ENCODE peak calls at places on chromosomes 12 and 14, in ten cellular contexts. V is suprapubic skin, E is body of pancreas, A is GM12878, C is A549, M is HCT116, N is transverse colon, T is heart left ventricle, K is tibial nerve, B is esophagus squamous epithelium. Z is an unnamed sample.

GRCh38 chr14:79487632-79488031 is 723.7 kb downstream of the DIO2 start:
- DNase-seq in V (no peak), E (no peak), A (no peak), C (no peak), M (no peak), N (no peak), T (no peak), K (no peak), B (no peak), Z (no peak)

GRCh38 chr12:110775997-110776396 is 33.3 kb upstream of the PPP1CC start:
- DNase-seq in V (no peak), E (no peak), A (no peak), C (no peak), M (no peak), N (no peak), T (no peak), K (no peak), B (no peak), Z (no peak)

GRCh38 chr12:20194171-20194570 is 174.2 kb upstream of the PDE3A start:
- DNase-seq in V (no peak), E (no peak), A (no peak), C (no peak), M (no peak), N (no peak), T (no peak), K (no peak), B (no peak), Z (no peak)

GRCh38 chr12:14769462-14769836 is 33.8 kb downstream of the WBP11 start:
- DNase-seq in V (no peak), E (peak; percentile 61), A (no peak), C (peak; percentile 21), M (no peak), N (peak; percentile 51), T (peak; percentile 40), K (peak; percentile 12), B (no peak), Z (peak; percentile 32)

GRCh38 chr14:75579882-75580281 is 1.5 kb downstream of the FLVCR2 start:
- DNase-seq in V (no peak), E (no peak), A (no peak), C (no peak), M (no peak), N (no peak), T (peak; percentile 41), K (no peak), B (no peak), Z (no peak)

GRCh38 chr12:111692575-111693210 is 6.8 kb downstream of the ACAD10 start:
- DNase-seq in V (no peak), E (no peak), A (no peak), C (peak; percentile 68), M (no peak), N (no peak), T (no peak), K (no peak), B (no peak), Z (no peak)

GRCh38 chr14:75123991-75124390 is 2.9 kb downstream of the NEK9 start:
- DNase-seq in V (no peak), E (no peak), A (no peak), C (peak; percentile 69), M (peak; percentile 46), N (peak; percentile 19), T (no peak), K (no peak), B (no peak), Z (no peak)

GRCh38 chr12:53049582-53050318 is at the start of gene TNS2:
- DNase-seq in V (peak; percentile 93), E (peak; percentile 70), A (no peak), C (no peak), M (no peak), N (peak; percentile 72), T (peak; percentile 93), K (peak; percentile 90), B (no peak), Z (no peak)

GRCh38 chr12:80756875-80757274 is 40.2 kb downstream of the MYF5 start:
- DNase-seq in V (no peak), E (no peak), A (no peak), C (no peak), M (no peak), N (no peak), T (no peak), K (no peak), B (no peak), Z (no peak)

GRCh38 chr14:68525516-68525915 is 267.4 kb downstream of the ZFP36L1 start:
- DNase-seq in V (no peak), E (no peak), A (no peak), C (no peak), M (no peak), N (no peak), T (no peak), K (no peak), B (no peak), Z (no peak)

GRCh38 chr14:35133542-35134328 is 11.4 kb downstream of the PRORP start:
- DNase-seq in V (no peak), E (no peak), A (no peak), C (no peak), M (no peak), N (no peak), T (no peak), K (no peak), B (no peak), Z (no peak)

GRCh38 chr14:103370087-103370486 is 15.1 kb upstream of the MARK3 start:
- DNase-seq in V (no peak), E (no peak), A (no peak), C (no peak), M (no peak), N (no peak), T (no peak), K (no peak), B (no peak), Z (no peak)

GRCh38 chr14:103372017-103372416 is 13.2 kb upstream of the MARK3 start:
- DNase-seq in V (no peak), E (no peak), A (no peak), C (no peak), M (no peak), N (no peak), T (no peak), K (no peak), B (no peak), Z (no peak)

GRCh38 chr14:103377522-103378041 is 7.6 kb upstream of the MARK3 start:
- DNase-seq in V (no peak), E (no peak), A (no peak), C (no peak), M (no peak), N (no peak), T (no peak), K (no peak), B (no peak), Z (no peak)

GRCh38 chr14:103372552-103373304 is 12.5 kb upstream of the MARK3 start:
- DNase-seq in V (no peak), E (no peak), A (no peak), C (peak; percentile 77), M (peak; percentile 72), N (no peak), T (peak; percentile 58), K (no peak), B (no peak), Z (no peak)

DNA sequence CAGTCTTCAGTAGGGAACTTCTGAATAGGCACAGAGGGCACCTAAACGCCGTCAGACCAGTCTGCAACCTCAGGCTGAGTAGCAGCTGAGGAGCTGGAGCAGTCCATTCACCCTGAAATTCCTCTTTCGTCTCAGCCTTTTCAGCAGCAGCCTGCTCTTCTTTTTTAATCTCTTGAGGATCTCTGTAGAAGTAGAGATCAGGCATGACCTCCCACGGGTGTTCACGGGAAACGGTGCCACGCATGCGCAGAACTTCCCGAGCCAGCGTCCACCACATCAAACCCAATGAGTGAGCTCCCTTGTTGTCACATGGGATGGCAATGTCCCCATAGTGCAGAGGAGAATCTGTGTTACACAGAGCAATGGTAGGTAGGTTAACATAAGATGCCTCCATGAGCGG is 11.1 kb upstream of the MARK3 start:
- DNase-seq in V (no peak), E (no peak), A (no peak), C (no peak), M (no peak), N (no peak), T (no peak), K (no peak), B (no peak), Z (no peak)
- H3K4me1 ChIP-seq in V (no peaks in the 10 kb centered on the region), E (no peaks in the 10 kb centered on the region), A (no peaks in the 10 kb centered on the region), C (peaks cover 14% of the 10 kb centered on the region), M (peaks cover 13% of the 10 kb centered on the region), N (no peaks in the 10 kb centered on the region), T (no peaks in the 10 kb centered on the region), K (no peaks in the 10 kb centered on the region), B (no peaks in the 10 kb centered on the region), Z (no peaks in the 10 kb centered on the region)

DNA sequence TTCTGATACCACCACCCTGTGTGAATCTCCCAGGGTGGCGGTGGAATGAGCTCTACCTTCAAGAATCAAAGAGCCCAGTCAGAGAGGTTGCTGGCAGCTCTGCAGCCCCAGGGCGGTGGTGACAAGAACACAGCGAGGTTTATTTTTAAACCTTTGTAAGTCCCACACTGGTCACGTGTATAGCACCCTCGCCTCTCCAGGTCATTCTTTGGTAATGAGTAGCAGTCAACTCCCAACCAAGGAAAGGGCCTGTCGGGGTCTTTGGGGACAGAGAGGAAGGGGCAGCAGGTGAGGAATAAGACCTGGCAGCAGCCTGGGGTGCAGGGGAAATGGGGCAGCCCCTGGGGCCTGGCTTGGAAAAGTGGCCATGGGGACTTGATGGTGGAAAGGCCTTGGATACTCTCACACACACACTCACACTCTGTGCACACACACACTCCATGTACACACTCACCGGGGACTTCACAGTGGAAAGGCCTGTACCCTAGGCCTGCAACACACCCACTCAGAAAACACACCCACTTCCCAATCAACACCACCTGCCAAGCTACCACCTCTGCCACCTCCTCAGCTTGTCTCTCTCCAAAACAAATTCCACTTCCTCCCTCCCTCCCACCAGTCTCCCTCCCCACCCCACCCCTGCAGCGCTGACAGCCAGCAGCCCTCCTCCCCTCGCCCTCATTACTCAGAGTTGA is 178.5 kb downstream of the DPF3 start:
- DNase-seq in V (no peak), E (no peak), A (no peak), C (no peak), M (no peak), N (no peak), T (peak; percentile 82), K (no peak), B (no peak), Z (no peak)
- TF ChIP-seq POLR2A in V (no peak), E (no peak), A (no peak), C (no peak), M (no peak), N (no peak), T (no peak), K (no peak), B (no peak), Z (no peak)

DNA sequence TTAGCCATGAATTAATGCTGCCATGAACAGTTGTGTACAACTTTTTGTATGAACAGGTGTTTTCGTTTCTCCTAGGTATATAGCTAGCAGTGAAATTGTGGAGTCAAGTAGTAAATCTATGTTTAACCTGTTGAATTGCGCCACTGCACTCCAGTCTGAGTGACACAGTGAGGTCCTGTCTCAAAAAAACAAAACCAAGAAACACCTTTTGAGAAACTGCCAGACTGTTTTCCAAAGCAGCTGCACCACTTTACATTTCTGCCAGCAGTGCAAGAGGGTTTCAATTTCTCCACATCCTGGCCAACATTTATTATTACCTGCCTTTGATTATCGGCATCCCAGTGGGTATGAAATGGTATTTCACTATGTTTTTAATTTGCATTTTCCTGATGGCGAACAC is 3.3 kb upstream of the PLEKHG3 start:
- DNase-seq in V (no peak), E (no peak), A (no peak), C (no peak), M (no peak), N (no peak), T (peak; percentile 9), K (no peak), B (no peak), Z (no peak)
- H3K4me1 ChIP-seq in V (peaks cover 39% of the 10 kb centered on the region), E (peaks cover 41% of the 10 kb centered on the region), A (no peaks in the 10 kb centered on the region), C (peaks cover 32% of the 10 kb centered on the region), M (peaks cover 28% of the 10 kb centered on the region), N (peaks cover 17% of the 10 kb centered on the region), T (peaks cover 24% of the 10 kb centered on the region), K (peaks cover 18% of the 10 kb centered on the region), B (peaks cover 13% of the 10 kb centered on the region), Z (peaks cover 5% of the 10 kb centered on the region)

GRCh38 chr12:64451687-64452558 is at the start of gene TBK1:
- DNase-seq in V (peak; percentile 92), E (peak; percentile 90), A (peak; percentile 53), C (peak; percentile 84), M (peak; percentile 67), N (peak; percentile 91), T (peak; percentile 92), K (peak; percentile 82), B (peak; percentile 21), Z (peak; percentile 90)
- TF ChIP-seq POLR2A in V (no peak), E (peak; percentile 70), A (peak; percentile 83), C (peak; percentile 94), M (peak; percentile 52), N (peak; percentile 63), T (peak; percentile 84), K (peak; percentile 65), B (peak; percentile 72), Z (peak; percentile 86)

Z was measured in prostate gland.